ENCODE peak calls at places on chromosomes 7 and 10, in four cellular contexts. B is IMR-90, X is NT2/D1, F is spleen. K is an unnamed sample.

GRCh38 chr10:3131098-3131497 is 41.5 kb downstream of the PITRM1 start:
- DNase-seq in F (no peak), B (peak; percentile 65), X (no peak), K (no peak)

GRCh38 chr7:140342732-140343514 is 55.4 kb downstream of the SLC37A3 start:
- DNase-seq in X (peak; percentile 39), F (peak; percentile 74), B (peak; percentile 63), K (peak; percentile 31)

GRCh38 chr7:156662269-156662668 is 21.7 kb downstream of the RNF32 start:
- DNase-seq in X (no peak), F (no peak), B (no peak), K (no peak)

GRCh38 chr10:122550427-122550826 is 10.1 kb upstream of the DMBT1 start:
- DNase-seq in F (no peak), B (no peak), X (no peak), K (no peak)

GRCh38 chr10:28681928-28682750 is 4.8 kb downstream of the BAMBI start:
- DNase-seq in X (no peak), B (no peak), F (no peak), K (no peak)

GRCh38 chr10:31457858-31458257 is 138.8 kb downstream of the ZEB1 start:
- DNase-seq in F (no peak), X (no peak), B (peak; percentile 8), K (no peak)

GRCh38 chr7:51029586-51030230 is 247.0 kb upstream of the GRB10 start:
- DNase-seq in B (peak; percentile 92), F (no peak), X (no peak), K (no peak)

GRCh38 chr7:111429781-111430180 is 132.5 kb downstream of the IMMP2L start:
- DNase-seq in F (no peak), X (no peak), B (peak; percentile 28), K (no peak)

GRCh38 chr7:77464589-77464988 is 48.4 kb upstream of the GSAP start:
- DNase-seq in F (no peak), X (no peak), B (no peak), K (no peak)

GRCh38 chr10:103493911-103494877 is 689 bp downstream of the NEURL1 start:
- DNase-seq in B (no peak), F (peak; percentile 75), X (no peak), K (no peak)

GRCh38 chr10:118753331-118753730 is 1.4 kb downstream of the CACUL1 start:
- DNase-seq in F (no peak), X (no peak), B (peak; percentile 44), K (no peak)

GRCh38 chr10:95391570-95392249 is 100.9 kb upstream of the PDLIM1 start:
- DNase-seq in F (no peak), B (peak; percentile 46), X (peak; percentile 39), K (no peak)

GRCh38 chr10:15344256-15344875 is 26.7 kb downstream of the FAM171A1 start:
- DNase-seq in X (no peak), F (no peak), B (no peak), K (no peak)

GRCh38 chr10:30447125-30447799 is 13.3 kb downstream of the MAP3K8 start:
- DNase-seq in B (peak; percentile 95), F (no peak), X (no peak), K (no peak)

GRCh38 chr7:151136515-151136908 is 31.0 kb downstream of the GBX1 start:
- DNase-seq in X (no peak), F (no peak), B (no peak), K (no peak)

DNA sequence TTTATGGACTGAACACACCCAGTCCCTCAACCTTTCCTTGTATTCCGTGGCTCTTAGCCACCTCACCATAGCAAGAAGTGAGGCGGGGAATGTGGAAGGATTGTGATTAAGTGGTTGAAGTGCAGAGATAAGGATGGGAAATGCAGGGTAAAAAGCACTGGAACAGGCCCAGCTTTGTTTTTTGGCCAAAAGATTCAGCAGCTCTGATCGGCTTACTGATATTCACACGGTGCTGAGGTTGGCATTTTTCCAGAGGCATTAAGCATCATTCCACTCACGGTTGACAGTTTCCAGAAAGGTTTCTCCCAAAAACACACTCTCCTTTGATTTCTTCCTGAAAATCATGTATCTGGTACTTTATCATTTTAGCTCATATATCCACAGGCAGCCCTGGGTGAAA is 544.2 kb downstream of the CNTNAP2 start:
- DNase-seq in F (no peak), B (no peak), X (no peak), K (no peak)
- H3K4me1 ChIP-seq in F (no peaks in the 10 kb centered on the region), B (no peaks in the 10 kb centered on the region), X (no peaks in the 10 kb centered on the region), K (no peaks in the 10 kb centered on the region)

GRCh38 chr7:158733220-158733519 is 28.6 kb upstream of the NCAPG2 start:
- DNase-seq in F (no peak), X (no peak), B (no peak), K (no peak)
- H3K36me3 ChIP-seq in F (peaks cover 38% of the 10 kb centered on the region), X (peaks cover 48% of the 10 kb centered on the region), B (peaks cover 32% of the 10 kb centered on the region), K (peaks cover 82% of the 10 kb centered on the region)

GRCh38 chr7:36879021-36879420 is 154.7 kb upstream of the AOAH start:
- DNase-seq in X (no peak), B (no peak), F (no peak), K (no peak)
- H3K4me1 ChIP-seq in X (peaks cover 8% of the 10 kb centered on the region), B (no peaks in the 10 kb centered on the region), F (no peaks in the 10 kb centered on the region), K (no peaks in the 10 kb centered on the region)

GRCh38 chr10:24597426-24597825 is 126.3 kb downstream of the ARHGAP21 start:
- DNase-seq in F (no peak), X (no peak), B (no peak), K (no peak)
- H3K36me3 ChIP-seq in F (peaks cover 54% of the 10 kb centered on the region), X (peaks cover 84% of the 10 kb centered on the region), B (peaks cover 40% of the 10 kb centered on the region), K (peaks cover 100% of the 10 kb centered on the region)

GRCh38 chr7:155377071-155377836 is 79.6 kb downstream of the INSIG1 start:
- DNase-seq in X (no peak), B (no peak), F (no peak), K (no peak)
- H3K4me1 ChIP-seq in X (peaks cover 3% of the 10 kb centered on the region), B (peaks cover 2% of the 10 kb centered on the region), F (peaks cover 90% of the 10 kb centered on the region), K (peaks cover 63% of the 10 kb centered on the region)

GRCh38 chr10:6115824-6116350 is 27.1 kb downstream of the RBM17 start:
- DNase-seq in B (peak; percentile 16), F (no peak), X (no peak), K (no peak)

GRCh38 chr10:6115411-6115800 is 26.6 kb downstream of the RBM17 start:
- DNase-seq in B (peak; percentile 12), X (no peak), F (no peak), K (no peak)

GRCh38 chr10:6112893-6113292 is 24.1 kb downstream of the RBM17 start:
- DNase-seq in X (no peak), B (no peak), F (no peak), K (no peak)

GRCh38 chr10:6114758-6115410 is 26.1 kb downstream of the RBM17 start:
- DNase-seq in X (no peak), B (peak; percentile 59), F (no peak), K (no peak)

GRCh38 chr10:6114299-6114698 is 25.5 kb downstream of the RBM17 start:
- DNase-seq in B (peak; percentile 61), X (no peak), F (no peak), K (no peak)
- H3K36me3 ChIP-seq in B (peaks cover 36% of the 10 kb centered on the region), X (peaks cover 75% of the 10 kb centered on the region), F (peaks cover 78% of the 10 kb centered on the region), K (peaks cover 80% of the 10 kb centered on the region)

DNA sequence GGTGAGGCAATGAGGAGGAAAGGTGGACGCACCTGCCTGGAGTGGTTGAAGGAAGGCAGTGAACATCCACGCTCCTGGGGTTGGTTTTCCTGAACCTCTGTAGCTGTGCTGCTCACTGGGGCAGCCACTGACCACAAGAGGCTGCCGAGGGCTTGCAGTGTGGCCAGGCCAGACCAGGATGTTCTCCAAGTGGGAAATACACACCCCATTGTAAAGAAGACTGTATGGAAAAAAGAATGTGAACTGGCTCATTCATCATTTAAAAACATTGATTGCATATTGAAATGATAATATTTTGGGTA is 107.6 kb downstream of the SNX10 start:
- DNase-seq in F (peak; percentile 82), X (no peak), B (peak; percentile 2), K (peak; percentile 28)
- H3K4me1 ChIP-seq in F (peaks cover 40% of the 10 kb centered on the region), X (peaks cover 4% of the 10 kb centered on the region), B (peaks cover 2% of the 10 kb centered on the region), K (peaks cover 20% of the 10 kb centered on the region)

DNA sequence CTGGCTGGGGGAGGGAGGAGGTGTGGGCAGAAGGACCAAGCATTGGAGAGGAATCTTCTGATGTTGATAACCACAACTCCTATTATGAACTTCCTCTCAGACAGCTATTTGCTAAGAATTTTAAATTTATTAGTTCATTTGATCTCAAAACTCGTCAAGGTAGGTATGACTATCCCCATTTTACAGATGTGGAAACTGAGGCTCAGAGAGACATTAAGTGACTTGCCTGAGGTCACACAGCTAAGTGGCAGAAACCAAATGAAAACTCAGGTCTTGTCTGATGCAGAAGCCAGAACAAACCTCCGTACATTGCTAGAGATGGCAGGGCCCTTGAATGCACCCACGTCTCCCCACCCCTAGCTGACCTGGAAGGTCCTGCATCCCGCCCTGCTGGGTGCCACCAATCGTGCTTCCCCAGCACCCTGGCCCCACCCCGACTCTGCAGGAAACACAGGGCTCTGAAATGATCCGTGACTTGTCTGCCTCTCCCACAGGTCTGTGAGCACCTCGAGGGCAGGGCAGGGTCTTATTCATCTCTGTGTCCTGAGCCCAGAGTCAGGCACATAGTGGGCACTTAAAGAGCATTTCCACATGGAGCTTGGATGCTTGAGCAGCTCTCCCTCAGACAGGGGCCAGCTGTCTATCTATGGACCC is 5.6 kb upstream of the PALD1 start:
- DNase-seq in F (no peak), B (no peak), X (no peak), K (no peak)
- H3K36me3 ChIP-seq in F (no peaks in the 10 kb centered on the region), B (no peaks in the 10 kb centered on the region), X (no peaks in the 10 kb centered on the region), K (no peaks in the 10 kb centered on the region)

GRCh38 chr7:137297551-137298463 is 45.7 kb downstream of the PTN start:
- DNase-seq in X (no peak), F (no peak), B (no peak), K (no peak)
- H3K4me1 ChIP-seq in X (no peaks in the 10 kb centered on the region), F (no peaks in the 10 kb centered on the region), B (peaks cover 2% of the 10 kb centered on the region), K (no peaks in the 10 kb centered on the region)

DNA sequence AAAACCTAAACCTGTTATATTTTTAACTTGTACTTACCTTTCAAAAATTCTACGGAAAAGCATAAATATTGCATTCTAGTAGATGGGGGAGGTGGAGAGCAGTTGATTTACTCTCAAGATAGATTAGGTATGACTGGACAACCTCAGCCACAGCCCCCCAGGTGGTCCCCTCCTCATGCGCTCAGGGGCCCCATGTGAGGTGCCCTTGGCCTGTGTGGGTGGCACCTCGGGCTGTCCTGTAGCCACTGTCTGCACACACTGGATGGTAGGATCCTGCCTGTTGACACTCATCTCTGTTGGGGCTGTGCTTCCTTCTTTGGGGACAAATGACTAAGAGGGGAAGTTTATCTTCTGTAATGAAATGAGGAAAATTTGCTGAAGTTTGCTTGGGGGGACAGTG is 53.7 kb upstream of the ANTXRL start:
- DNase-seq in X (no peak), F (no peak), B (no peak), K (peak; percentile 5)
- H3K36me3 ChIP-seq in X (no peaks in the 10 kb centered on the region), F (no peaks in the 10 kb centered on the region), B (no peaks in the 10 kb centered on the region), K (no peaks in the 10 kb centered on the region)

K was measured in stomach.